ENCODE peak calls at places on chromosomes 5 and 9, in five cellular contexts. Y is body of pancreas, R is aorta, D is IMR-90, N is uterus. Q is an unnamed sample. For H3K9me3, the result is how much of the 10 kb centered on the place peaks cover.

GRCh38 chr5:110086658-110087388 is 397.1 kb downstream of the MAN2A1 start:
- DNase-seq in Y (peak), R (peak), D (peak), N (peak), Q (no peak)

GRCh38 chr5:111517853-111518501 is 5.6 kb upstream of the STARD4 start:
- DNase-seq in Y (no peak), R (no peak), D (no peak), N (no peak), Q (no peak)

GRCh38 chr9:123401879-123402513 is 46.0 kb downstream of the CRB2 start:
- DNase-seq in Y (no peak), R (no peak), D (peak), N (no peak), Q (no peak)

GRCh38 chr9:121398374-121398773 is 28.3 kb upstream of the STOM start:
- DNase-seq in Y (no peak), R (no peak), D (peak), N (no peak), Q (no peak)

GRCh38 chr5:170265527-170265926 is 32.0 kb downstream of the LCP2 start:
- DNase-seq in Y (no peak), R (peak), D (no peak), N (peak), Q (no peak)

GRCh38 chr9:121748080-121748479 is 96.6 kb downstream of the DAB2IP start:
- DNase-seq in Y (no peak), R (no peak), D (peak), N (no peak), Q (no peak)

GRCh38 chr9:125525846-125526619 is 181.0 kb downstream of the MAPKAP1 start:
- DNase-seq in Y (no peak), R (no peak), D (peak), N (no peak), Q (no peak)

GRCh38 chr9:83199240-83199639 is 136.3 kb upstream of the RASEF start:
- DNase-seq in Y (peak), R (no peak), D (peak), N (no peak), Q (no peak)

GRCh38 chr5:36158144-36158543 is 6.2 kb downstream of the SKP2 start:
- DNase-seq in Y (no peak), R (no peak), D (peak), N (no peak), Q (no peak)

GRCh38 chr5:78829811-78830499 is 155.2 kb downstream of the ARSB start:
- DNase-seq in Y (peak), R (peak), D (peak), N (peak), Q (no peak)

GRCh38 chr5:142610176-142611001 is 75.5 kb downstream of the FGF1 start:
- DNase-seq in Y (no peak), R (no peak), D (no peak), N (no peak), Q (no peak)

GRCh38 chr5:137122075-137122474 is 377.1 kb downstream of the SPOCK1 start:
- DNase-seq in Y (peak), R (no peak), D (peak), N (no peak), Q (no peak)

GRCh38 chr5:150355791-150356190 is 1.7 kb upstream of the TCOF1 start:
- DNase-seq in Y (no peak), R (no peak), D (no peak), N (no peak), Q (no peak)

GRCh38 chr5:168132186-168132585 is 159.3 kb upstream of the WWC1 start:
- DNase-seq in Y (no peak), R (no peak), D (peak), N (no peak), Q (no peak)

GRCh38 chr5:11851402-11851801 is 52.8 kb downstream of the CTNND2 start:
- DNase-seq in Y (no peak), R (no peak), D (no peak), N (no peak), Q (no peak)

GRCh38 chr5:118554991-118555390 is 433.4 kb downstream of the DTWD2 start:
- DNase-seq in Y (no peak), R (no peak), D (no peak), N (no peak), Q (no peak)

GRCh38 chr5:111043712-111044506 is 27.6 kb upstream of the TSLP start:
- DNase-seq in Y (no peak), R (no peak), D (peak), N (no peak), Q (no peak)

GRCh38 chr5:32613050-32613672 is 27.8 kb downstream of the SUB1 start:
- DNase-seq in Y (peak), R (peak), D (peak), N (peak), Q (peak)

GRCh38 chr5:40507095-40507494 is 172.6 kb upstream of the PTGER4 start:
- DNase-seq in Y (no peak), R (no peak), D (no peak), N (no peak), Q (no peak)

GRCh38 chr5:11364531-11364930 is 539.7 kb downstream of the CTNND2 start:
- DNase-seq in Y (no peak), R (no peak), D (no peak), N (no peak), Q (no peak)

GRCh38 chr9:131298816-131299215 is 9.3 kb downstream of the PLPP7 start:
- DNase-seq in Y (no peak), R (no peak), D (no peak), N (no peak), Q (no peak)

GRCh38 chr9:136593581-136593980 is 47.7 kb upstream of the NOTCH1 start:
- DNase-seq in Y (no peak), R (no peak), D (no peak), N (no peak), Q (no peak)

GRCh38 chr5:13664377-13664776 is 280.1 kb downstream of the DNAH5 start:
- DNase-seq in Y (no peak), R (no peak), D (peak), N (no peak), Q (no peak)

GRCh38 chr5:149404746-149405549 is 25.9 kb upstream of the IL17B start:
- DNase-seq in Y (no peak), R (peak), D (peak), N (no peak), Q (no peak)

GRCh38 chr5:91189480-91190332 is 193.4 kb downstream of the ARRDC3 start:
- DNase-seq in Y (no peak), R (peak), D (peak), N (peak), Q (no peak)

GRCh38 chr9:129031514-129031913 is 3.4 kb upstream of the SH3GLB2 start:
- DNase-seq in Y (no peak), R (no peak), D (no peak), N (no peak), Q (no peak)

GRCh38 chr9:19782005-19782404 is 6.8 kb downstream of the SLC24A2 start:
- DNase-seq in Y (no peak), R (no peak), D (no peak), N (no peak), Q (no peak)

GRCh38 chr5:175418252-175418651 is 25.7 kb downstream of the DRD1 start:
- DNase-seq in Y (no peak), R (no peak), D (no peak), N (no peak), Q (no peak)

GRCh38 chr9:98774746-98775145 is 21.6 kb downstream of the ANKS6 start:
- DNase-seq in Y (no peak), R (no peak), D (no peak), N (no peak), Q (no peak)

GRCh38 chr9:129544766-129545165 is 76.1 kb downstream of the C9orf50 start:
- DNase-seq in Y (no peak), R (no peak), D (peak), N (no peak), Q (no peak)

GRCh38 chr9:33290994-33291397 is 680 bp downstream of the NFX1 start:
- DNase-seq in Y (no peak), R (no peak), D (peak), N (no peak), Q (no peak)

GRCh38 chr9:26974927-26975326 is 18.7 kb downstream of the IFT74 start:
- DNase-seq in Y (no peak), R (no peak), D (no peak), N (no peak), Q (no peak)

GRCh38 chr9:120413121-120414048 is 166.6 kb downstream of the CDK5RAP2 start:
- DNase-seq in Y (no peak), R (no peak), D (no peak), N (no peak), Q (no peak)

GRCh38 chr9:29778281-29778849 is 2205.1 kb upstream of the C9orf72 start:
- DNase-seq in Y (no peak), R (no peak), D (no peak), N (no peak), Q (no peak)

GRCh38 chr9:98989036-98990000 is 45.6 kb downstream of the COL15A1 start:
- DNase-seq in Y (peak), R (peak), D (peak), N (peak), Q (no peak)

DNA sequence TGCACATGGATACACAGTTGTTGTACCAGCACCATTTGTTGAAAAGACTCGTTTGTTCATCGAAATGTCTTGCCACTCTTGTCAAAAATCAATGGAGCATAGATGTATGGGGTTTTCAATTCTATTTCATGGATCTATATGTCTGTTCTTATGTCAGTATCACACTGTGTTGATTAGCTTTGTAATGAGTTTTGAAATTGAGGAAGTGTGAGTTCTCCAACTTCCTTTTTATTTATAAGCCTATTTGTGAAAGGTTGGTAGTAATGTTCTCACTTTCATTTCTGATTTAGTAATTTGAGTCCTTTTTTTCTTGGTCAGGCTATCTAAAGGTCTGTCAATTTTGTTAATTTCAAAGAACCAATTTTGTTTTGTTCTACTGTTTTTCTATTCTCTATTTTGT is 26.1 kb downstream of the ZNF510 start:
- DNase-seq in Y (no peak), R (no peak), D (no peak), N (no peak), Q (no peak)
- H3K9me3 ChIP-seq in Y (under half), R (under half), D (under half), N (under half), Q (under half)

GRCh38 chr5:158373623-158374375 is 514.9 kb upstream of the CLINT1 start:
- DNase-seq in Y (no peak), R (no peak), D (no peak), N (no peak), Q (no peak)

GRCh38 chr5:158380661-158381060 is 521.7 kb upstream of the CLINT1 start:
- DNase-seq in Y (no peak), R (no peak), D (no peak), N (no peak), Q (no peak)

GRCh38 chr5:158375531-158375930 is 516.6 kb upstream of the CLINT1 start:
- DNase-seq in Y (no peak), R (no peak), D (no peak), N (no peak), Q (no peak)

GRCh38 chr5:158378931-158379330 is 520.0 kb upstream of the CLINT1 start:
- DNase-seq in Y (no peak), R (no peak), D (no peak), N (no peak), Q (no peak)

DNA sequence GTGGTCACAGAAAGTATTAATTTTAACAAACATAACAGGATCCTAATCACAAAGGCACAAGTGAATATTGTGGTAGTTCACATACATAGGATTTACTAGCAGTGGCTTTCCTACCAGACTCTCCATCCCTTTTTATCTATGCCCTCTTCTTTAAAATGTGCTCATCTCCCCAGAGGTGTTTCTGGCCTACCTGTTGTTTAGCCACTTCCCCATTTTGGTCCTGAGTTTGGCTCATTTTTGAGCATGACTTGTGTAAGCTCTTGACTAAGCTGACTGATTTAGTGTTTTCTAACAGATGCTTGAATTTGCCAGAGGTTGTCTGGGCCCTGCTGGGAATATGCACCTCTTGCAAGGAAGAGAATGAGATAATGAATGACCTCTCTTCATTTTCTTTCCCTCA is 517.7 kb upstream of the CLINT1 start:
- DNase-seq in Y (no peak), R (no peak), D (no peak), N (no peak), Q (no peak)
- H3K9me3 ChIP-seq in Y (under half), R (under half), D (under half), N (under half), Q (under half)

GRCh38 chr9:113930384-113930783 is 54.3 kb downstream of the ZNF618 start:
- DNase-seq in Y (no peak), R (no peak), D (no peak), N (no peak), Q (no peak)
- H3K9me3 ChIP-seq in Y (under half), R (under half), D (under half), N (under half), Q (under half)

GRCh38 chr5:4036861-4037260 is 441.2 kb downstream of the IRX1 start:
- DNase-seq in Y (no peak), R (no peak), D (no peak), N (no peak), Q (no peak)
- H3K9me3 ChIP-seq in Y (under half), R (under half), D (under half), N (under half), Q (under half)

GRCh38 chr5:3593771-3594513 is 1.7 kb upstream of the IRX1 start:
- DNase-seq in Y (no peak), R (no peak), D (no peak), N (no peak), Q (no peak)

GRCh38 chr5:3594514-3595101 is 1.0 kb upstream of the IRX1 start:
- DNase-seq in Y (no peak), R (no peak), D (no peak), N (no peak), Q (no peak)

GRCh38 chr5:3592298-3592697 is 3.3 kb upstream of the IRX1 start:
- DNase-seq in Y (no peak), R (no peak), D (no peak), N (no peak), Q (no peak)

GRCh38 chr5:3590967-3591900 is 4.4 kb upstream of the IRX1 start:
- DNase-seq in Y (no peak), R (no peak), D (no peak), N (no peak), Q (no peak)

DNA sequence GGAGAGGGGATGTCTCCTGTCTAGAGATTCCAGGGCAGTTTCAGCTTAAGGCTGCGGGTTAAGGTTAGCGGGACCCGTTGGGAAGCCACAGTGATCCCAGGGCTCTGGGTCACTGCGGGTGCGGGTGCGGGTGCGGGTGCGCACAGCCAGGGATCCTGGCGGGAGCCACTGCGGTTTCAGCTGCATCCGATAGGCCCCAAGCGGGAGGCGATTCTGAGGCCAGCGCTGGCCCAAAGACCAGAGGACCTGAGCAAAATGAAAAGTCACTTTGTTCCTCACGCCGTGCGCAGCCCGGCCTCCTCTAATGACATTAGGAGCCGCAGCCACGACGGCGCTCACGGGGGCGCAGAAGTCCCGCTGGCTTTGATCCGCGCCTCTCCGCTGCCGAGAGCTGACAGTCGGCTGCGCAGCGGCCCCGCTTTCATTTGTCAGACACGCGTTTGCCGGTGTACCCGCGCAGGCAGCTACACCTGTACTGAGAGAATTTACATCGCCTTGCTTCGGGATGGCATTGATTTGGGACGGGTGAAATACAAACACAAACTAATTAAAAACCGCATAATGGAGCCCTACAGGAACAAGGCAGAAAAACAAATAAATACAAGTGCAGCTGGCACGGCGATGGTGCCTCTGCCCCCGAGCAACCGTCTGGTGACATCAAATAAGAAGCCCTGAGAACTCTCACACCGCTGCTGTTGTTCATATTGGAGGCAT is 5.2 kb upstream of the IRX1 start:
- DNase-seq in Y (no peak), R (no peak), D (no peak), N (no peak), Q (no peak)
- H3K9me3 ChIP-seq in Y (under half), R (under half), D (under half), N (under half), Q (under half)

GRCh38 chr9:5470122-5470521 is 19.8 kb downstream of the CD274 start:
- DNase-seq in Y (no peak), R (no peak), D (no peak), N (no peak), Q (no peak)

GRCh38 chr9:5466776-5467175 is 16.4 kb downstream of the CD274 start:
- DNase-seq in Y (no peak), R (no peak), D (no peak), N (no peak), Q (no peak)

GRCh38 chr9:5468850-5469249 is 18.5 kb downstream of the CD274 start:
- DNase-seq in Y (no peak), R (no peak), D (peak), N (no peak), Q (no peak)

DNA sequence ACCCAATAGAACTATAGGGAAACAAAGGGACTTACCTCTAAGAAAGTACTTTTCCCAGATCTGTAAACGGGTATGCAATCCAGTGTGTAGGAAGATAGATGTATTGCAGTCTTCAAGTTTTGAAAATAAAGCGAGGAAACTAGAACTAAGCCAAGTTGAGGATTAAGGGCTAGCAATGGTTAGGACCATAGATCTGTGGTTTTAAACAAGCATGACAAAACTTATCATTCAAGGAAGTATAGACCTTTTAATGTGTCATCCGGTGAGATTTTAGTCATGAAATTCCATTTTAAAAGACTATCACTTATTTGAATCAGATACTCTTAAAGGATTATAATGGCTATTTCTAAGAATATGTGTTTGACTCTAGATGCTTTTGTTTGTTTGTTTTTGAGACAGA is 20.5 kb downstream of the CD274 start:
- DNase-seq in Y (no peak), R (no peak), D (no peak), N (no peak), Q (no peak)
- H3K9me3 ChIP-seq in Y (under half), R (under half), D (under half), N (under half), Q (under half)

GRCh38 chr5:73346878-73347408 is 101.6 kb downstream of the FOXD1 start:
- DNase-seq in Y (no peak), R (no peak), D (no peak), N (no peak), Q (no peak)
- H3K9me3 ChIP-seq in Y (under half), R (under half), D (under half), N (under half), Q (under half)

DNA sequence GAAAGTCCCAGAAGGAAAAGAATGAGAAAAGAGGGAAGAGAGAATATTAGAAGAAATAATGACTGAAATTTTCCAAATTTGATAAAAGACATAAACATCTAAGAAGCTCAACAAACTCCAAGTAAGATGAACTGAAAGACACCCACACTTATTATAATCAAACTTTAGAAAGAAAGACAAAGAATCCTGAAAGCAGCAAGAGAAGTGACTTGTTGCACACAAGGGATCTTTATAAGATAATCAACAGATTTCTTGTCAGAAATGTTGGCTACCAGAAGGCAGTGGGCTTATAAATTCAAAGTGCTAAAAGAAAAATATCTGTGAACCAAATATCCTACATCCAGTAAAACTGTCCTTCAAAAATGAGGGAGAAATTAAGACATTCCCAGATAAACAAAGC is 49.0 kb upstream of the FNIP1 start:
- DNase-seq in Y (no peak), R (no peak), D (no peak), N (no peak), Q (no peak)
- H3K9me3 ChIP-seq in Y (under half), R (under half), D (under half), N (under half), Q (under half)

GRCh38 chr5:178986326-178986960 is 8.7 kb downstream of the GRM6 start:
- DNase-seq in Y (no peak), R (no peak), D (no peak), N (no peak), Q (no peak)
- H3K9me3 ChIP-seq in Y (half or more), R (under half), D (half or more), N (under half), Q (under half)

Q was measured in T-helper 17 cell.